ENCODE peak calls at places on chromosomes 16 and 17, in four cellular contexts. One of them, this sample, is unnamed.

GRCh38 chr17:40827746-40828453 is 5.5 kb upstream of the KRT10 start:
- DNase-seq in ecto neural progenitor cell: no peak
- DNase-seq in body of pancreas: no peak
- DNase-seq in GM10248: no peak
- DNase-seq in this sample: no peak

GRCh38 chr16:27315333-27316037 is 1.7 kb downstream of the IL4R start:
- DNase-seq in ecto neural progenitor cell: no peak
- DNase-seq in body of pancreas: no peak
- DNase-seq in GM10248: no peak
- DNase-seq in this sample: no peak

GRCh38 chr16:28258571-28258970 is 33.8 kb upstream of the SBK1 start:
- DNase-seq in ecto neural progenitor cell: no peak
- DNase-seq in body of pancreas: peak
- DNase-seq in GM10248: no peak
- DNase-seq in this sample: no peak

GRCh38 chr16:75580-76501 is 2.2 kb upstream of the MPG start:
- DNase-seq in ecto neural progenitor cell: peak
- DNase-seq in body of pancreas: peak
- DNase-seq in GM10248: no peak
- DNase-seq in this sample: no peak

GRCh38 chr16:1500465-1501150 is 7.4 kb downstream of the TELO2 start:
- DNase-seq in ecto neural progenitor cell: no peak
- DNase-seq in body of pancreas: no peak
- DNase-seq in GM10248: no peak
- DNase-seq in this sample: peak

GRCh38 chr17:6509295-6509771 is 47.0 kb downstream of the PITPNM3 start:
- DNase-seq in ecto neural progenitor cell: no peak
- DNase-seq in body of pancreas: no peak
- DNase-seq in GM10248: no peak
- DNase-seq in this sample: no peak

GRCh38 chr16:55257971-55258613 is 65.9 kb upstream of the IRX6 start:
- DNase-seq in ecto neural progenitor cell: peak
- DNase-seq in body of pancreas: peak
- DNase-seq in GM10248: peak
- DNase-seq in this sample: no peak

GRCh38 chr17:78284146-78284545 is 52.7 kb downstream of the TMEM235 start:
- DNase-seq in ecto neural progenitor cell: no peak
- DNase-seq in body of pancreas: no peak
- DNase-seq in GM10248: no peak
- DNase-seq in this sample: no peak

GRCh38 chr17:4276514-4276913 is 12.7 kb upstream of the ANKFY1 start:
- DNase-seq in ecto neural progenitor cell: no peak
- DNase-seq in body of pancreas: no peak
- DNase-seq in GM10248: no peak
- DNase-seq in this sample: no peak

GRCh38 chr16:676565-677297 is 1.3 kb downstream of the RHBDL1 start:
- DNase-seq in ecto neural progenitor cell: no peak
- DNase-seq in body of pancreas: no peak
- DNase-seq in GM10248: no peak
- DNase-seq in this sample: no peak

GRCh38 chr17:82372063-82372590 is 562 bp downstream of the UTS2R start:
- DNase-seq in ecto neural progenitor cell: no peak
- DNase-seq in body of pancreas: no peak
- DNase-seq in GM10248: no peak
- DNase-seq in this sample: no peak

GRCh38 chr16:66949472-66949871 is 11.6 kb upstream of the CES3 start:
- DNase-seq in ecto neural progenitor cell: no peak
- DNase-seq in body of pancreas: no peak
- DNase-seq in GM10248: no peak
- DNase-seq in this sample: no peak

GRCh38 chr16:9123871-9124270 is 32.4 kb downstream of the HAPSTR1 start:
- DNase-seq in ecto neural progenitor cell: no peak
- DNase-seq in body of pancreas: peak
- DNase-seq in GM10248: no peak
- DNase-seq in this sample: no peak

This sample was measured in osteocyte.